ENCODE peak calls at places on chromosome 5, in ten cellular contexts. N is IMR-90; O is epithelial cell of esophagus; T is foreskin fibroblast; L is activated CD8-positive, alpha-beta memory T cell treated with anti-CD3 and anti-CD28 coated beads, Interleukin-2, amount 50 U/mL, for 4 hours; H is stimulated activated CD4-positive, alpha-beta T cell treated with anti-CD3 and anti-CD28 coated beads, Interleukin-1b, Interleukin-23, amount 100 ng/mL, for 48 hours; R is SW 1271; Q is stimulated activated CD8-positive, alpha-beta memory T cell treated with anti-CD3 and anti-CD28 coated beads, Interleukin-15, amount 100 ng/mL, for 4 hours; I is islet precursor cell; F is Calu3. Y is an unnamed sample.

GRCh38 chr5:64486163-64486562 is 19.7 kb upstream of the RGS7BP start:
- DNase-seq in N (no peak), O (no peak), T (no peak), L (no peak), H (no peak), R (no peak), Q (no peak), I (no peak), F (no peak), Y (no peak)

GRCh38 chr5:74372051-74372450 is 268.5 kb downstream of the ENC1 start:
- DNase-seq in N (no peak), O (no peak), T (no peak), L (no peak), H (no peak), R (no peak), Q (no peak), I (no peak), F (no peak), Y (no peak)

GRCh38 chr5:146048994-146049703 is 56.2 kb downstream of the PLAC8L1 start:
- DNase-seq in N (peak; percentile 84), O (peak; percentile 79), T (peak; percentile 84), L (no peak), H (peak; percentile 6), R (no peak), Q (no peak), I (peak; percentile 74), F (peak; percentile 78), Y (peak; percentile 67)

GRCh38 chr5:181260720-181261319 is at the start of gene TRIM52:
- DNase-seq in N (peak; percentile 87), O (peak; percentile 84), T (peak; percentile 97), L (peak; percentile 90), H (peak; percentile 92), R (no peak), Q (peak; percentile 82), I (peak; percentile 96), F (peak; percentile 91), Y (peak; percentile 56)

GRCh38 chr5:172451771-172452197 is 2.5 kb downstream of the SH3PXD2B start:
- DNase-seq in N (peak; percentile 90), O (peak; percentile 94), T (peak; percentile 87), L (no peak), H (peak; percentile 22), R (no peak), Q (no peak), I (peak; percentile 96), F (no peak), Y (peak; percentile 87)

GRCh38 chr5:68066277-68066955 is 149.1 kb upstream of the PIK3R1 start:
- DNase-seq in N (no peak), O (peak; percentile 49), T (no peak), L (no peak), H (no peak), R (no peak), Q (no peak), I (peak; percentile 62), F (no peak), Y (no peak)

GRCh38 chr5:36177715-36178556 is 26.0 kb downstream of the SKP2 start:
- DNase-seq in N (peak; percentile 65), O (peak; percentile 54), T (peak; percentile 66), L (no peak), H (no peak), R (no peak), Q (no peak), I (no peak), F (no peak), Y (no peak)

GRCh38 chr5:8019719-8020218 is 150.8 kb downstream of the MTRR start:
- DNase-seq in N (no peak), O (no peak), T (no peak), L (no peak), H (no peak), R (no peak), Q (no peak), I (no peak), F (no peak), Y (no peak)

GRCh38 chr5:36301858-36302603 is at the start of gene RANBP3L:
- DNase-seq in N (peak; percentile 56), O (peak; percentile 50), T (peak; percentile 63), L (no peak), H (no peak), R (no peak), Q (no peak), I (no peak), F (no peak), Y (no peak)

GRCh38 chr5:52648726-52649125 is 139.0 kb upstream of the ITGA1 start:
- DNase-seq in N (no peak), O (no peak), T (no peak), L (no peak), H (no peak), R (no peak), Q (no peak), I (no peak), F (no peak), Y (no peak)

GRCh38 chr5:14429102-14429501 is 152.5 kb upstream of the OTULINL start:
- DNase-seq in N (no peak), O (no peak), T (no peak), L (no peak), H (no peak), R (no peak), Q (no peak), I (no peak), F (no peak), Y (no peak)

GRCh38 chr5:174145091-174145490 is 99.6 kb downstream of the NSG2 start:
- DNase-seq in N (no peak), O (no peak), T (no peak), L (no peak), H (no peak), R (no peak), Q (no peak), I (no peak), F (no peak), Y (peak; percentile 37)

GRCh38 chr5:6201626-6202025 is 176.7 kb downstream of the MED10 start:
- DNase-seq in N (no peak), O (no peak), T (peak; percentile 3), L (no peak), H (no peak), R (no peak), Q (no peak), I (no peak), F (no peak), Y (no peak)

GRCh38 chr5:56696900-56697299 is 118.4 kb upstream of the MAP3K1 start:
- DNase-seq in N (peak; percentile 75), O (no peak), T (peak; percentile 65), L (no peak), H (no peak), R (no peak), Q (no peak), I (no peak), F (no peak), Y (no peak)

GRCh38 chr5:140633081-140633471 is at the start of gene CD14:
- DNase-seq in N (no peak), O (peak; percentile 77), T (peak; percentile 84), L (no peak), H (no peak), R (no peak), Q (no peak), I (no peak), F (peak; percentile 66), Y (peak; percentile 55)

GRCh38 chr5:55533806-55534435 is 843 bp downstream of the PLPP1 start:
- DNase-seq in N (peak; percentile 48), O (peak; percentile 43), T (peak; percentile 37), L (no peak), H (no peak), R (no peak), Q (no peak), I (peak; percentile 81), F (no peak), Y (no peak)

GRCh38 chr5:36896476-36896875 is 19.9 kb downstream of the NIPBL start:
- DNase-seq in N (no peak), O (no peak), T (no peak), L (no peak), H (no peak), R (no peak), Q (no peak), I (no peak), F (no peak), Y (no peak)

Y was measured in ascending aorta.